ENCODE peak calls at places on chromosomes 2 and 18, in four cellular contexts. C is H9, R is heart left ventricle, O is K562. A is an unnamed sample. For H3K27me3, the result is how much of the 10 kb centered on the place peaks cover.

GRCh38 chr2:55880416-55881143 is 43.0 kb downstream of the EFEMP1 start:
- DNase-seq in C (no peak), O (no peak), R (no peak), A (no peak)

GRCh38 chr18:52174220-52174619 is 165.8 kb upstream of the DCC start:
- DNase-seq in O (no peak), C (no peak), R (no peak), A (no peak)

GRCh38 chr2:71852141-71852711 is 295.4 kb downstream of the CYP26B1 start:
- DNase-seq in R (no peak), C (peak), O (no peak), A (no peak)

GRCh38 chr2:237128026-237128703 is 42.5 kb downstream of the COPS8 start:
- DNase-seq in C (peak), R (peak), O (no peak), A (peak)

GRCh38 chr2:217943379-217944321 is 59.1 kb downstream of the TNS1 start:
- DNase-seq in R (peak), C (peak), O (peak), A (peak)

GRCh38 chr2:5322414-5322813 is 369.8 kb upstream of the SOX11 start:
- DNase-seq in C (no peak), R (no peak), O (no peak), A (no peak)

GRCh38 chr18:79693561-79694205 is 14.1 kb downstream of the CTDP1 start:
- DNase-seq in O (peak), C (peak), R (peak), A (no peak)

GRCh38 chr2:148721520-148721931 is 77.0 kb downstream of the EPC2 start:
- DNase-seq in R (no peak), O (no peak), C (no peak), A (no peak)

GRCh38 chr2:10220516-10221391 is 82.0 kb upstream of the HPCAL1 start:
- DNase-seq in C (no peak), R (no peak), O (peak), A (no peak)

GRCh38 chr2:171999125-171999524 is 628 bp upstream of the METAP1D start:
- DNase-seq in O (no peak), R (no peak), C (no peak), A (no peak)

GRCh38 chr18:39825485-39825884 is 2129.5 kb upstream of the PIK3C3 start:
- DNase-seq in R (no peak), O (no peak), C (no peak), A (no peak)

GRCh38 chr2:96525211-96525507 is 11.4 kb upstream of the ARID5A start:
- DNase-seq in O (no peak), R (no peak), C (no peak), A (no peak)
- H3K27me3 ChIP-seq in O (under half), R (under half), C (under half), A (under half)

GRCh38 chr2:12716250-12717190 is at the start of gene TRIB2:
- DNase-seq in R (peak), O (peak), C (peak), A (peak)
- TF ChIP-seq CTCF in R (no peak), O (peak), C (peak), A (no peak)

DNA sequence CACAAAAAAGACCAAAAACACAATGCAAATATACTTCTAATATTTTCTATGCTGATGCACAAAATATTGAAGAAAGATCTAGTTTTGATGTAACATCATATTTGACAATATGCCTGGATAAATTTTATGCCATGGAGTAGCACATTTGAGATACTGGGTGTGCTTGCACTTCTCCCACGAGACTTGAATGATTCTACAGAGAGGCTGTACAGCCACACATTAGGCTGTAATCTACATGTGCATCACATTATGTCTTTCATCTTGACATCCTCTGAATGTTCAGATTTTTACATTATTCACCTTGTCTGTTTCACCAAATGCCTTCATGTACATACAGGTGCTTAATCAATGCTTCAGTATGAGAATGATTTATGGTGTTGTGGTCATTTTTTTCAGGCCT is 756.4 kb upstream of the CDH7 start:
- DNase-seq in O (no peak), C (no peak), R (no peak), A (no peak)
- H3K27ac ChIP-seq in O (no peak), C (no peak), R (no peak), A (no peak)

GRCh38 chr18:59308201-59309014 is 10.0 kb downstream of the CPLX4 start:
- DNase-seq in R (peak), O (peak), C (peak), A (peak)
- H3K27me3 ChIP-seq in R (under half), O (under half), C (under half), A (under half)

DNA sequence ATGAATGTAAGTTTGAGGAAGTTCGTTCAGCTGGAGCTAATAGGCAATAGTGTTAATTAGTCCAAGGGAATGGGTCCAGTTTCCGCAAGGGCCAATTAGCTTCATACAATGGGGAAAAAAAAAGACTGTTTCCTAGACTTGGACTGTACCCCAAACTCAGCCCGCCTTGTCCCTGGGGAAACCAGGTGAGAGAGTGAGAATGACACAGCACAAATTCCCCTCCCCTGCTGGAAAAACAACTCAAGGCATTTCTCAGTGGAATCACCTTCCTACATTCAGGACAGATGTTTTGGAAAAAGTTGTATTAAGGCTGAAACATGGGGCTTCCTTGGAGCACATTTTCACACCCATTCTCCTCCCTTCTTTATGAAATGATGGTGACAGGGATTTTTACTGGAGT is 179.1 kb downstream of the ICOS start:
- DNase-seq in R (no peak), O (no peak), C (no peak), A (no peak)
- TF ChIP-seq CTCF in R (no peak), O (no peak), C (no peak), A (no peak)

GRCh38 chr2:43175187-43175490 is 51.3 kb downstream of the ZFP36L2 start:
- DNase-seq in R (no peak), O (no peak), C (peak), A (no peak)
- H3K27ac ChIP-seq in R (peak), O (peak), C (no peak), A (no peak)

DNA sequence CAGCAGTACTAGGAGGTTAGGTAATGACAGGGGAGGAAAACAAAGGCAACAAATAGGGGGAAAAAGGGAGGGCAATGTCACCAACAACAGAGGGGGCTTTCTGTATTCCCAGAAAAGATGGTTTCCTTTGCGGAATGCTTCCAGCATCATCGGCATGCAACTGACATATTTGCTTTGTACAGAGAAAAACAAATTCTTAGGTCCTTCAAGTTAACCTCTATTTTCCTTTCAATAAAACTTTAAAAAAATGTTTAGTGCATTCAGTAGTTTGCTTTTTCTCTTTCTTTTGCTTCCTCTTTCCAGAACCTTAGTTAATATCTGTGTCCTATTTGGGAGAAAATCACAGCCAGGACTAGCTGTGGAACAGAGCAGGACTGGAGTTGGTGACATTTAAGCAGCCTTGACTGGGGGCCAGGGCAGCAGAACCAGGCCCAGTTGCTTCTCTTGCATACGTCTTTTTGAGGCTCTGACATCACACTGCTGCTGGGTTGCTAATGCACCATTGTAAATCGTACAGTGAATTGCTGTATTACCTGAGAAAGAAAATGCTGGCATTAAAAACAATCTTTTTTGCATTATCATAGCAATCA is 188.3 kb upstream of the FANCL start:
- DNase-seq in C (no peak), O (no peak), R (no peak), A (no peak)
- H3K27me3 ChIP-seq in C (under half), O (under half), R (under half), A (under half)

GRCh38 chr18:55096261-55097026 is 137.2 kb upstream of the CCDC68 start:
- DNase-seq in O (no peak), C (peak), R (peak), A (no peak)
- TF ChIP-seq CTCF in O (peak), C (peak), R (peak), A (no peak)